ENCODE peak calls at places on chromosomes 4 and X, in eight cellular contexts. P is T-helper 1 cell; K is effector memory CD8-positive, alpha-beta T cell; W is NCI-H510A treated with DMSO at 0.1 percent for 48 hours; J is CD8-positive, alpha-beta T cell; E is hippocampal formation; H is fibroblast of pulmonary artery; A is stimulated activated CD4-positive, alpha-beta T cell treated with anti-CD3 and anti-CD28 coated beads, Interleukin-12 subunit alpha, Interleukin-12 subunit beta, amount 100 ng/mL, for 4 hours. R is an unnamed sample.

GRCh38 chr4:16443504-16444088 is 217.3 kb upstream of the TAPT1 start:
- DNase-seq in P (no peak), K (no peak), W (peak; percentile 0), J (no peak), E (no peak), H (peak; percentile 69), A (no peak), R (peak; percentile 15)

GRCh38 chr4:92172203-92172602 is 131.6 kb upstream of the GRID2 start:
- DNase-seq in P (no peak), K (no peak), W (no peak), J (no peak), E (no peak), H (peak; percentile 19), A (no peak), R (no peak)

GRCh38 chr4:86152454-86152853 is 207.4 kb downstream of the MAPK10 start:
- DNase-seq in P (no peak), K (no peak), W (no peak), J (no peak), E (no peak), H (no peak), A (no peak), R (no peak)

GRCh38 chr4:113951263-113951662 is 28.2 kb downstream of the ARSJ start:
- DNase-seq in P (no peak), K (no peak), W (no peak), J (no peak), E (no peak), H (peak; percentile 55), A (no peak), R (no peak)

GRCh38 chr4:80307774-80308465 is 27.6 kb upstream of the CFAP299 start:
- DNase-seq in P (no peak), K (no peak), W (no peak), J (no peak), E (no peak), H (peak; percentile 56), A (no peak), R (peak; percentile 71)

GRCh38 chr4:2761035-2761923 is 5.1 kb upstream of the TNIP2 start:
- DNase-seq in P (no peak), K (no peak), W (peak; percentile 10), J (no peak), E (no peak), H (peak; percentile 27), A (no peak), R (no peak)

GRCh38 chr4:79620627-79621026 is 212.6 kb upstream of the GK2 start:
- DNase-seq in P (no peak), K (no peak), W (no peak), J (no peak), E (no peak), H (no peak), A (no peak), R (no peak)

GRCh38 chrX:37000140-37000539 is 8.0 kb upstream of the FAM47C start:
- DNase-seq in P (no peak), K (no peak), W (no peak), J (no peak), E (no peak), H (no peak), A (no peak), R (no peak)

R was measured in kidney glomerular epithelial cell.